ENCODE peak calls at places on chromosomes 2 and 18, in five cellular contexts. H is retina, Y is D721Med, G is HS-5, N is iris pigment epithelial cell. A is an unnamed sample.

GRCh38 chr2:227450196-227450851 is 21.6 kb upstream of the AGFG1 start:
- DNase-seq in H (no peak), Y (no peak), N (no peak), G (no peak), A (no peak)

GRCh38 chr18:56233595-56233994 is 404.8 kb downstream of the TXNL1 start:
- DNase-seq in G (peak; percentile 51), H (no peak), N (peak; percentile 76), Y (no peak), A (peak; percentile 57)

GRCh38 chr2:42789751-42790150 is 2.6 kb downstream of the HAAO start:
- DNase-seq in H (no peak), Y (no peak), N (no peak), G (no peak), A (no peak)

GRCh38 chr2:211376410-211376809 is 820.0 kb downstream of the CPS1 start:
- DNase-seq in N (no peak), G (no peak), Y (no peak), H (no peak), A (no peak)

GRCh38 chr2:47005687-47006086 is 90.1 kb upstream of the MCFD2 start:
- DNase-seq in H (no peak), G (no peak), N (no peak), Y (no peak), A (no peak)

GRCh38 chr2:98771771-98772521 is 41.0 kb upstream of the MGAT4A start:
- DNase-seq in Y (no peak), G (no peak), H (no peak), N (no peak), A (peak; percentile 89)

GRCh38 chr2:21220930-21221329 is 97.2 kb downstream of the TDRD15 start:
- DNase-seq in N (peak; percentile 13), H (no peak), G (no peak), Y (no peak), A (peak; percentile 74)

GRCh38 chr2:218027426-218028188 is 24.8 kb upstream of the TNS1 start:
- DNase-seq in N (no peak), G (no peak), H (no peak), Y (no peak), A (no peak)

GRCh38 chr18:44246001-44246400 is 434.7 kb upstream of the SETBP1 start:
- DNase-seq in H (no peak), N (peak; percentile 22), G (no peak), Y (no peak), A (no peak)

GRCh38 chr2:28750316-28751101 is 1.1 kb upstream of the PPP1CB start:
- DNase-seq in H (peak; percentile 28), G (no peak), Y (no peak), N (peak; percentile 60), A (no peak)

GRCh38 chr2:16420421-16420820 is 245.2 kb downstream of the CYRIA start:
- DNase-seq in N (no peak), Y (no peak), G (no peak), H (no peak), A (no peak)

GRCh38 chr2:240060977-240061591 is 7.8 kb upstream of the OR6B3 start:
- DNase-seq in G (peak; percentile 20), H (peak; percentile 45), Y (no peak), N (peak; percentile 57), A (peak; percentile 30)

GRCh38 chr2:85644909-85645308 is 23.1 kb downstream of the SFTPB start:
- DNase-seq in N (no peak), G (no peak), H (no peak), Y (no peak), A (no peak)

GRCh38 chr2:69017080-69017479 is 4.1 kb downstream of the ANTXR1 start:
- DNase-seq in Y (no peak), G (no peak), H (no peak), N (peak; percentile 79), A (peak; percentile 26)

GRCh38 chr2:158125756-158126498 is 24.3 kb downstream of the UPP2 start:
- DNase-seq in H (no peak), Y (no peak), N (no peak), G (no peak), A (no peak)

GRCh38 chr18:23178661-23179081 is 43.4 kb downstream of the CABLES1 start:
- DNase-seq in G (no peak), N (no peak), Y (no peak), H (no peak), A (no peak)

GRCh38 chr2:187369471-187369870 is 78.6 kb downstream of the CALCRL start:
- DNase-seq in G (no peak), Y (no peak), H (no peak), N (no peak), A (no peak)

GRCh38 chr2:97714084-97714949 is 941 bp downstream of the ZAP70 start:
- DNase-seq in Y (no peak), H (no peak), G (no peak), N (no peak), A (no peak)

GRCh38 chr2:71816815-71817214 is 330.8 kb downstream of the CYP26B1 start:
- DNase-seq in H (no peak), Y (no peak), N (no peak), G (no peak), A (no peak)

GRCh38 chr2:9644021-9644420 is 13.2 kb upstream of the YWHAQ start:
- DNase-seq in N (no peak), G (no peak), Y (no peak), H (no peak), A (no peak)

GRCh38 chr2:108921096-108922030 is 67.7 kb downstream of the EDAR start:
- DNase-seq in G (no peak), H (no peak), Y (no peak), N (no peak), A (no peak)

GRCh38 chr2:121375621-121376159 is 90.7 kb upstream of the TFCP2L1 start:
- DNase-seq in N (peak; percentile 71), G (no peak), Y (no peak), H (no peak), A (no peak)

GRCh38 chr18:40577255-40577654 is 1377.8 kb upstream of the PIK3C3 start:
- DNase-seq in G (no peak), H (no peak), Y (no peak), N (peak; percentile 47), A (no peak)

GRCh38 chr2:52810460-52810859 is 957.1 kb upstream of the CHAC2 start:
- DNase-seq in Y (no peak), G (peak; percentile 30), N (peak; percentile 47), H (peak; percentile 2), A (no peak)

GRCh38 chr2:197182668-197183067 is 127.9 kb downstream of the ANKRD44 start:
- DNase-seq in Y (no peak), H (no peak), G (no peak), N (no peak), A (no peak)

GRCh38 chr2:101473911-101474751 is 781 bp downstream of the RFX8 start:
- DNase-seq in N (peak; percentile 55), H (peak; percentile 87), Y (peak; percentile 40), G (no peak), A (no peak)

GRCh38 chr2:72892506-72893173 is 5.4 kb downstream of the SPR start:
- DNase-seq in H (peak; percentile 59), Y (peak; percentile 54), N (peak; percentile 65), G (no peak), A (peak; percentile 64)

A was measured in NCI-H226.